ENCODE peak calls at places on chromosomes 16 and 17, in ten cellular contexts. G is effector memory CD4-positive, alpha-beta T cell; E is CD8-positive, alpha-beta memory T cell; X is HFFc6; D is GM23338; S is GM06990; N is MCF 10A; P is neural crest cell; V is stimulated activated CD8-positive, alpha-beta memory T cell treated with anti-CD3 and anti-CD28 coated beads, Interleukin-7, amount 100 ng/mL, for 4 hours; B is fibroblast of the conjunctiva. W is an unnamed sample.

GRCh38 chr17:80880650-80880989 is 111.0 kb upstream of the CHMP6 start:
- DNase-seq in G (no peak), E (no peak), X (no peak), D (no peak), S (no peak), N (no peak), P (no peak), V (no peak), B (no peak), W (no peak)

GRCh38 chr16:67101301-67101675 is 8.5 kb upstream of the PHAF1 start:
- DNase-seq in G (no peak), E (no peak), X (peak), D (no peak), S (no peak), N (no peak), P (no peak), V (no peak), B (no peak), W (no peak)

GRCh38 chr17:16593356-16594102 is 24.5 kb upstream of the ZNF287 start:
- DNase-seq in G (no peak), E (no peak), X (no peak), D (no peak), S (no peak), N (peak), P (no peak), V (no peak), B (peak), W (no peak)

GRCh38 chr17:27848941-27849340 is 44.2 kb downstream of the LYRM9 start:
- DNase-seq in G (no peak), E (no peak), X (no peak), D (no peak), S (no peak), N (no peak), P (no peak), V (no peak), B (no peak), W (no peak)

GRCh38 chr17:61309857-61310256 is 89.8 kb upstream of the TBX2 start:
- DNase-seq in G (no peak), E (no peak), X (peak), D (no peak), S (no peak), N (peak), P (no peak), V (no peak), B (peak), W (no peak)

GRCh38 chr17:45973099-45973838 is 25.8 kb upstream of the STH start:
- DNase-seq in G (no peak), E (no peak), X (no peak), D (no peak), S (no peak), N (no peak), P (no peak), V (no peak), B (no peak), W (no peak)

GRCh38 chr17:57125866-57126265 is 40.8 kb downstream of the AKAP1 start:
- DNase-seq in G (no peak), E (no peak), X (no peak), D (no peak), S (no peak), N (no peak), P (no peak), V (no peak), B (no peak), W (no peak)

GRCh38 chr16:12611916-12612597 is 191.6 kb downstream of the CPPED1 start:
- DNase-seq in G (no peak), E (no peak), X (no peak), D (no peak), S (no peak), N (no peak), P (no peak), V (no peak), B (no peak), W (no peak)

GRCh38 chr17:34580685-34581445 is 1.5 kb downstream of the TMEM132E start:
- DNase-seq in G (no peak), E (no peak), X (no peak), D (peak), S (no peak), N (no peak), P (no peak), V (no peak), B (no peak), W (no peak)

GRCh38 chr17:82892869-82893565 is 53.2 kb upstream of the ZNF750 start:
- DNase-seq in G (peak), E (peak), X (no peak), D (no peak), S (no peak), N (no peak), P (no peak), V (peak), B (no peak), W (no peak)

GRCh38 chr16:73068546-73069401 is 20.8 kb upstream of the ZFHX3 start:
- DNase-seq in G (no peak), E (no peak), X (peak), D (no peak), S (no peak), N (peak), P (no peak), V (no peak), B (peak), W (peak)

GRCh38 chr17:33120103-33120502 is 128.5 kb downstream of the SPACA3 start:
- DNase-seq in G (no peak), E (no peak), X (no peak), D (no peak), S (no peak), N (no peak), P (no peak), V (no peak), B (no peak), W (no peak)

GRCh38 chr17:75721463-75722011 is 278 bp downstream of the ITGB4 start:
- DNase-seq in G (no peak), E (no peak), X (no peak), D (peak), S (no peak), N (no peak), P (no peak), V (no peak), B (no peak), W (no peak)

GRCh38 chr16:89209522-89210044 is 7.9 kb upstream of the ZNF778 start:
- DNase-seq in G (no peak), E (no peak), X (no peak), D (no peak), S (no peak), N (no peak), P (no peak), V (no peak), B (no peak), W (no peak)